ENCODE peak calls at places on chromosomes 12 and 14, in five cellular contexts. D, V, O, B and Z are unnamed samples.

GRCh38 chr12:103470664-103471063 is 25.1 kb downstream of the C12orf42 start:
- DNase-seq in V (no peak), D (no peak), O (peak), B (no peak), Z (no peak)

GRCh38 chr12:115683240-115683765 is 594.2 kb downstream of the MED13L start:
- DNase-seq in D (no peak), V (no peak), B (no peak), O (no peak), Z (no peak)

GRCh38 chr14:32576088-32576795 is 247.1 kb downstream of the AKAP6 start:
- DNase-seq in B (peak), D (no peak), V (peak), O (peak), Z (no peak)

GRCh38 chr12:27527512-27527911 is 3.5 kb downstream of the PPFIBP1 start:
- DNase-seq in V (no peak), B (no peak), O (no peak), D (no peak), Z (no peak)

GRCh38 chr12:82527165-82527780 is 159.4 kb upstream of the TMTC2 start:
- DNase-seq in V (no peak), O (peak), B (peak), D (no peak), Z (peak)

GRCh38 chr12:90253674-90254181 is 545.1 kb upstream of the ATP2B1 start:
- DNase-seq in O (peak), V (peak), B (peak), D (peak), Z (peak)

GRCh38 chr14:70803321-70804110 is 5.8 kb downstream of the MAP3K9 start:
- DNase-seq in B (no peak), D (no peak), V (no peak), O (no peak), Z (no peak)

GRCh38 chr12:53053223-53054111 is 3.6 kb downstream of the TNS2 start:
- DNase-seq in D (peak), O (peak), B (peak), V (peak), Z (no peak)

GRCh38 chr14:101062611-101063010 is 159.1 kb upstream of the RTL1 start:
- DNase-seq in D (no peak), B (no peak), V (no peak), O (no peak), Z (no peak)

GRCh38 chr14:101603096-101603495 is 41.8 kb downstream of the DIO3 start:
- DNase-seq in D (no peak), O (no peak), V (peak), B (no peak), Z (no peak)

GRCh38 chr14:100764716-100765115 is 38.0 kb downstream of the DLK1 start:
- DNase-seq in V (no peak), D (no peak), O (no peak), B (no peak), Z (no peak)

GRCh38 chr12:18382486-18382885 is 121.2 kb downstream of the PIK3C2G start:
- DNase-seq in D (no peak), V (no peak), B (peak), O (no peak), Z (peak)

GRCh38 chr14:70073924-70074566 is 114.7 kb downstream of the SLC8A3 start:
- DNase-seq in O (peak), D (no peak), B (peak), V (peak), Z (no peak)

GRCh38 chr14:61643546-61643945 is 51.8 kb upstream of the HIF1A start:
- DNase-seq in B (peak), O (no peak), V (no peak), D (no peak), Z (no peak)

GRCh38 chr14:29521526-29522137 is 406.0 kb downstream of the PRKD1 start:
- DNase-seq in D (no peak), V (no peak), O (no peak), B (peak), Z (no peak)

GRCh38 chr12:24404086-24404815 is 454.8 kb upstream of the SOX5 start:
- DNase-seq in V (no peak), D (no peak), B (peak), O (no peak), Z (no peak)

GRCh38 chr12:20404576-20405346 is 36.4 kb downstream of the PDE3A start:
- DNase-seq in D (peak), V (peak), O (peak), B (peak), Z (no peak)

GRCh38 chr12:104485651-104486341 is 29.0 kb downstream of the CHST11 start:
- DNase-seq in D (no peak), V (no peak), B (no peak), O (no peak), Z (no peak)

GRCh38 chr12:106049105-106049504 is 89.6 kb downstream of the NUAK1 start:
- DNase-seq in O (no peak), D (no peak), V (no peak), B (no peak), Z (no peak)

GRCh38 chr12:58420496-58420895 is 479.1 kb downstream of the ATP23 start:
- DNase-seq in B (peak), D (no peak), V (no peak), O (no peak), Z (peak)

GRCh38 chr14:90388437-90388836 is 8.4 kb upstream of the CALM1 start:
- DNase-seq in D (no peak), B (peak), O (peak), V (peak), Z (no peak)

GRCh38 chr14:90193925-90194324 is 62.4 kb upstream of the PSMC1 start:
- DNase-seq in O (peak), B (no peak), D (no peak), V (no peak), Z (no peak)

GRCh38 chr14:73829526-73830431 is 21.9 kb upstream of the PTGR2 start:
- DNase-seq in D (no peak), O (peak), V (no peak), B (peak), Z (peak)

GRCh38 chr12:121144416-121144914 is 11.8 kb downstream of the P2RX7 start:
- DNase-seq in B (peak), O (peak), V (no peak), D (no peak), Z (no peak)

GRCh38 chr12:30792648-30793499 is 38.1 kb upstream of the CAPRIN2 start:
- DNase-seq in O (peak), V (no peak), D (no peak), B (peak), Z (no peak)

GRCh38 chr14:23388996-23389395 is 12.2 kb downstream of the CMTM5 start:
- DNase-seq in V (no peak), O (no peak), D (no peak), B (no peak), Z (no peak)

GRCh38 chr12:102622618-102623017 is 142.3 kb upstream of the IGF1 start:
- DNase-seq in O (no peak), B (no peak), D (no peak), V (no peak), Z (no peak)

GRCh38 chr12:124563809-124564208 is 3.6 kb downstream of the NCOR2 start:
- DNase-seq in D (no peak), V (no peak), O (no peak), B (no peak), Z (no peak)

GRCh38 chr12:13222076-13222475 is 25.6 kb downstream of the EMP1 start:
- DNase-seq in V (peak), O (peak), B (peak), D (no peak), Z (no peak)

DNA sequence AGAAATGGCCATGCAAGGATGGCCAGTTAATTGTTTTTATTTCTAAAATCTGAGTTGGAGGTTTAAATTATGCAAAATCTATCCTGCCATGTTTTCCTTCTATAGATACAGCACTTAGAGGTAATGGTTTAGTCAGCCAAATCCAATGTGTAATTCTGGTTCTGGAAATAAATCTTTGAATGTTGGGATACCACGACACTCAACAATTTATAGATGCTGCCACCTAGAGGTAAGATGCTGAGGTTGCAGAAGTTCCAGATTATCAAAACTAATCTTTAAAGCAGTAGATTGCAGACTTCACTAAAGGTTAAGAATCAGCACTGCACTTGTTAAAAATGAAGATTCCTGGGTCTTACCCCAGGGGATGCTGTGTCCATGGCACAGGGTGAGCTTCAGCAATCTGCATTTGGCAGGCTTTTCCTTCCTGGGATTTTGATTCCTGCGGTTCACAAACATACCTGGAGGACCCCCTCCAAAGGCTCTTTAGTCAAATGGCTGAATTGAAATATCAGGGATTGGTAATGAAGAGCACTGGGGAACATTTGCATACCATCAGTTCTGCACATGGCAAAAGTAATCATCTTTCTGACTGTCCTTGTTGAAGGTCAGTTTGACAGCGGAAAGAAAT is 53.4 kb upstream of the ANO4 start:
- DNase-seq in O (peak), V (no peak), B (peak), D (no peak), Z (peak)
- TF ChIP-seq CTCF in O (peak), V (peak), B (peak), D (peak), Z (peak)

DNA sequence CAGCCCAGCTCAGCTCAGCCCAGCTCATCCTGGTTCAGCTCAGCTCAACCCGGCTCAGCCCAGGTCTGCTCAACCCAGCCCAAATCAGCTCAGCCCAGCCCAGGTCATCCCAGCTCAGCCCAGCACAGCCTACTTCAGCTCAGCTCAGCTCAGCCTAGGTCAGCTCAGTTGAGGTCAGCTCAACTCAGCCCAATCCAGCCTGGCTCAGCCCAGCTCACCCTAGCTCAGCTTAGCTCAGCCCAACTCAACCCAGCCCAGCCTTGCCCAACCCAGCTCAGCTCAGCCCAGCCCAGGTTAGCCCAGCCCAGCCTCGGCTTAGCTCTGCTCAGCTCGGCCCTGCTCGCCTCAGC is 332.3 kb downstream of the TMEM121 start:
- DNase-seq in B (no peak), V (peak), O (no peak), D (peak), Z (no peak)
- H3K4me3 ChIP-seq in B (no peak), V (no peak), O (no peak), D (no peak), Z (no peak)

GRCh38 chr14:81406863-81407262 is 6.7 kb upstream of the STON2 start:
- DNase-seq in V (no peak), D (peak), B (peak), O (no peak), Z (no peak)

GRCh38 chr14:81414123-81414522 is 14.0 kb upstream of the STON2 start:
- DNase-seq in V (no peak), O (no peak), B (no peak), D (no peak), Z (no peak)

GRCh38 chr14:81412779-81413178 is 12.7 kb upstream of the STON2 start:
- DNase-seq in V (no peak), O (no peak), D (no peak), B (no peak), Z (no peak)

GRCh38 chr14:81408595-81408994 is 8.5 kb upstream of the STON2 start:
- DNase-seq in O (no peak), V (no peak), D (no peak), B (no peak), Z (no peak)
- TF ChIP-seq CTCF in O (no peak), V (no peak), D (no peak), B (no peak), Z (no peak)

DNA sequence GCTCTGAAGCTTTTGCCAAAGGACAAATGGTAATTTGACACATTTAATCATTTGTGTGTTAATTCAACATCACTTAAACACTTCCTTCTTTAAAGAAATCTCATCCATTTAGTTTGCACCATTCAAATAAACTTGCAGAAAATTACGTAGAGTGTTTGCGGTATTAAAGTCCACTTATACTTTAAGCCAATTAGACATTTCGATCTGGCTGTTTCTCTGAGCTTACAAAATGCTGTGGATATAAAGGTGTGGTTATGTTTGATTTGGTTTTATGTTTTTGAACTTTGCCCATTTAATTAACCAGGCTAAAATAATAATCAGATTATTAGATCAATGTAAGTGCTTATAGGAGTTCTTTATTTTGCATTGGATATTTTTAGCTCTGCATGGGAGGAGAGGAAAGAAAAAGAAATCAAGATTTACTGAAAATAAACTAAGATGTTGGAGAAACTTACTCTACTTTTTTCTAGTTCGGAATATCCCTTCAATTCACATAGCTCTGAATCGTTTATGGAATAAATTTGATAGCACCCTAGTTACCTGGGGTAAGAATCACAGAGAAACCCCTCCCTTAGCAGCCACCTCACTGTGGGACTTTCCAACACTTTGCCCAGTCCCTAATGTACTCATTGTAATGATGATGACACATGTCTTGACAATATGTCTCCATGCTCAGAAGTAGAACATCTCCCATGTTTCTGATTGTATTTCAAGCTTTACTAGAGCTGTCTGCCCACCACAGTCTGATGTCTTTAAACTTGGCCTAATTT is 268.0 kb downstream of the BTG1 start:
- DNase-seq in B (no peak), O (no peak), D (no peak), V (no peak), Z (no peak)
- H3K4me3 ChIP-seq in B (no peak), O (no peak), D (no peak), V (no peak), Z (no peak)

GRCh38 chr14:53006931-53007330 is 56.1 kb upstream of the FERMT2 start:
- DNase-seq in V (no peak), B (no peak), O (no peak), D (no peak), Z (no peak)
- TF ChIP-seq CTCF in V (no peak), B (no peak), O (no peak), D (no peak), Z (no peak)

GRCh38 chr12:54411398-54412241 is 7.4 kb downstream of the ITGA5 start:
- DNase-seq in D (peak), B (peak), O (peak), V (no peak), Z (peak)

GRCh38 chr12:54413284-54414190 is 5.5 kb downstream of the ITGA5 start:
- DNase-seq in O (no peak), B (no peak), D (no peak), V (no peak), Z (no peak)

GRCh38 chr12:54412348-54412747 is 6.7 kb downstream of the ITGA5 start:
- DNase-seq in O (no peak), D (no peak), V (no peak), B (no peak), Z (no peak)

GRCh38 chr12:54414191-54414525 is 4.9 kb downstream of the ITGA5 start:
- DNase-seq in V (no peak), O (no peak), D (no peak), B (no peak), Z (no peak)

DNA sequence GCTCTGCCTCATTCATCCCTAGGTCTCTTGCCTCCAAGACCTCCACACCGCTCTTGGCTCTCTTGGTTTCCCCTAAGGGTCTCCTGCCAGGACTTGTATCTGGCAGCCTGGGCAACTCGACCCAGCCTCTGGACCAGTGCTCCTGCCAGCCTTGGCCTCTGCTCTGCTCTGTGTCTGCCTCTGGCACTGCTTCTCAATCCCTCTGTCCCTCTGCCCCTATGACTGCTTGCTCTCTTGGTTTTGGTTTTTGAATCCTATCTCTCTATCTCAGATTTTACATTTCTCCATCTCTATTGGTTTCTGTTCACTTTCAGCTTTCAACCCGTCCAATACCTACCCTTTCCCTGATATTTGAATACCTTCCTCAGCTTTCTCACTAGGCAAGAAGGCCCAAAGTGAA is 6.3 kb downstream of the ITGA5 start:
- DNase-seq in O (no peak), B (no peak), D (no peak), V (no peak), Z (no peak)
- H3K4me3 ChIP-seq in O (no peak), B (no peak), D (no peak), V (no peak), Z (no peak)

DNA sequence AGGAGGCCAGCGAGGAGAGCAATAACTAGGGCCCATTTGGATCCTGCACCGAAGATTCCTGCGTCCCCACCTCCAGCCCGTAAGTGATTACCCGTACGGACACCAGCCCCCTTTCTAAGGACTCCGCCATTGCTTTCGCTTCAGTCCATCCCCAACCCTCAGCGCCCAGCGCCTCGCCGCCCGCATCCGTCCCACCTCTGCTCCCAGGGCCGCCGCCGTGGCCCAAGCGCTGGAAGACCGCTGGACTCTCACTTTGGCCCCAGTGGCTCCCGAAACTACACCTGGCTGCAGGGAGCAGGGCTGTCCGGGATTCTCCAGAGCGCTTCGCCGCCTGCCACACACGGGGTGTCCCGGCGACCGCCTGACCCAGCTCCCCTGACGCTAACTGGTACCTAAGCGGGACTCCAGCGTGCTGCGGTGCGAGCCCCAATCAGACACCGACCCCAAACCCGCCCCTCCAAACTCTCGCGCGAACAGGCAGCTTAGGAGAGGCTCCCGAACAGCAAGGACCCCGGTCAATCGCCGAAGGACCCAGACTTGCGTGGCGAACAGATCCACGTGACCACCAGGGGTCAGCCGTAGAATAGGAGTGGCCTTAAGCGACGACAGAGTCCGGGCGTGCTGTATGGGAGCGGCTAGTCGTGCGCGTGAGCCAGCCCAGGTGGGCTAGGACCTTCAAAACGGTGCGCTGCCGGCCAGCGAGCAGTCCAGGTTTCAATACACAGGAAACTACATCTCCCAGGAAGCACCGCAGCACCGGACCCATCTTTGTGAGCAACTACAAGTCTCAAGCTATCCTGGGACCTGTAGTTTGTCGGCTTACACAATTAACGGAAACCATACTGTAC is at the start of gene CNPY2:
- DNase-seq in B (peak), D (peak), O (peak), V (peak), Z (peak)
- TF ChIP-seq CTCF in B (peak), D (no peak), O (no peak), V (peak), Z (peak)

DNA sequence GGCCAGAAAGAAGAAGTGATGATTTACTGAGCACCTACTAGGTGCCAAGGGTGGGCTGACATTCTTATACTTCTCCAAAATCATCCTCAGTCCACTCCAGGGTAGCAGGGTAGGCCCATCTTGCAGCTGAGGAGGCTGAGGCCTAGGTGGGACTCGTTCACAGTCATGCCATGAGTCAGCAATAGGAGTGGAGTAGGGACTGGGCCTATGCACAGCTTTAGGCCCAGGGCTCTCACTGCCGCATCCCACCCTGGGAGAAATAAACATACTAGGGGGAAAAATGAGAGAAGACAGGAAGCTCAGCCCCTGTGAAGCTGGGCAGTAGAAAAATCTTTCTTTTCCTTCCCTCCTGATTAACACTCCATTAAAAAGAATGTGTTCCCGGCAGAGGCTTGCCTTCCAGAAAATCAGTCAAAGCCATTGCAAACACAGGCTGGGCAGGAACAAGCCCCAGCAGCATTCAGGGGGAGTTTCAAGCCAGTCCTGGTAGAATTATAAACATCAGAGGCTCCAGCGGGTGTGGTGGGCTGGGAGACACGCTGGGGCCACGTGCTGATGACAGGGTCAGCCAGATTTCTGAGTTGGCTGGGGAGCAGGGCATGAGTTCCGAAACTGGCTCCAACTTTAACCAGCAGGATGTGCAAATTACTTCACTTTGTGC is 1.8 kb downstream of the HSPB8 start:
- DNase-seq in V (no peak), B (peak), D (no peak), O (peak), Z (no peak)
- H3K4me3 ChIP-seq in V (peak), B (peak), D (peak), O (peak), Z (no peak)

GRCh38 chr14:55721353-55721752 is 141.3 kb downstream of the KTN1 start:
- DNase-seq in B (peak), V (peak), O (peak), D (no peak), Z (peak)
- TF ChIP-seq CTCF in B (peak), V (no peak), O (no peak), D (no peak), Z (no peak)